ENCODE peak calls at places on chromosomes 4 and X, in nine cellular contexts. T is adrenal gland, Z is GM12878, N is sigmoid colon, K is AG10803, V is dorsolateral prefrontal cortex, S is heart left ventricle, E is uterus, D is lower leg skin. X is an unnamed sample.

GRCh38 chr4:37486134-37486533 is 200.0 kb downstream of the RELL1 start:
- DNase-seq in T (no peak), Z (no peak), N (no peak), K (no peak), V (no peak), S (no peak), E (no peak), D (no peak), X (no peak)

GRCh38 chr4:142043509-142043908 is 407.1 kb downstream of the IL15 start:
- DNase-seq in T (no peak), Z (no peak), N (no peak), K (peak), V (no peak), S (no peak), E (no peak), D (no peak), X (no peak)

GRCh38 chrX:113892401-113892800 is 691.5 kb upstream of the HTR2C start:
- DNase-seq in T (no peak), Z (no peak), N (no peak), K (no peak), V (no peak), S (no peak), E (no peak), D (no peak), X (no peak)

GRCh38 chr4:94420356-94420755 is 31.4 kb upstream of the PDLIM5 start:
- DNase-seq in T (no peak), Z (no peak), N (no peak), K (no peak), V (no peak), S (no peak), E (no peak), D (no peak), X (no peak)

GRCh38 chrX:151722241-151722846 is 6.5 kb downstream of the FATE1 start:
- DNase-seq in T (no peak), Z (no peak), N (peak), K (peak), V (no peak), S (peak), E (no peak), D (no peak), X (no peak)

GRCh38 chr4:91958651-91959050 is 345.1 kb upstream of the GRID2 start:
- DNase-seq in T (no peak), Z (no peak), N (no peak), K (no peak), V (no peak), S (no peak), E (no peak), D (no peak), X (no peak)

GRCh38 chr4:153518001-153518400 is 51.8 kb downstream of the TMEM131L start:
- DNase-seq in T (no peak), Z (no peak), N (no peak), K (no peak), V (no peak), S (no peak), E (no peak), D (no peak), X (peak)

GRCh38 chr4:83219344-83219990 is 65.1 kb downstream of the COQ2 start:
- DNase-seq in T (no peak), Z (peak), N (no peak), K (peak), V (no peak), S (no peak), E (peak), D (peak), X (peak)

GRCh38 chrX:149286940-149287349 is 218.2 kb downstream of the IDS start:
- DNase-seq in T (peak), Z (peak), N (no peak), K (peak), V (peak), S (no peak), E (no peak), D (no peak), X (peak)

GRCh38 chr4:116531026-116531425 is 554.4 kb downstream of the TRAM1L1 start:
- DNase-seq in T (no peak), Z (no peak), N (no peak), K (no peak), V (no peak), S (no peak), E (no peak), D (no peak), X (no peak)

GRCh38 chr4:7124643-7125442 is 57.0 kb upstream of the GRPEL1 start:
- DNase-seq in T (peak), Z (no peak), N (peak), K (peak), V (no peak), S (peak), E (peak), D (no peak), X (no peak)

GRCh38 chr4:145851516-145852201 is 87.0 kb downstream of the ZNF827 start:
- DNase-seq in T (no peak), Z (no peak), N (no peak), K (peak), V (no peak), S (no peak), E (no peak), D (no peak), X (no peak)

GRCh38 chrX:93673869-93674271 is at the start of gene FAM133A:
- DNase-seq in T (no peak), Z (no peak), N (no peak), K (peak), V (no peak), S (no peak), E (no peak), D (no peak), X (no peak)

GRCh38 chr4:128287159-128287870 is at the start of gene PGRMC2:
- DNase-seq in T (peak), Z (no peak), N (peak), K (peak), V (no peak), S (no peak), E (no peak), D (no peak), X (no peak)

GRCh38 chr4:125283702-125284279 is 31.0 kb upstream of the FAT4 start:
- DNase-seq in T (no peak), Z (no peak), N (no peak), K (peak), V (no peak), S (no peak), E (no peak), D (no peak), X (peak)

GRCh38 chrX:37349131-37350033 is at the start of gene PRRG1:
- DNase-seq in T (peak), Z (no peak), N (peak), K (peak), V (peak), S (peak), E (peak), D (peak), X (no peak)

GRCh38 chr4:158861281-158861680 is 92.5 kb downstream of the FNIP2 start:
- DNase-seq in T (no peak), Z (no peak), N (no peak), K (no peak), V (no peak), S (no peak), E (no peak), D (no peak), X (peak)

GRCh38 chr4:183017962-183018361 is 81.1 kb upstream of the WWC2 start:
- DNase-seq in T (no peak), Z (no peak), N (no peak), K (no peak), V (no peak), S (no peak), E (no peak), D (no peak), X (no peak)

GRCh38 chrX:50211510-50211909 is 6.9 kb downstream of the CCNB3 start:
- DNase-seq in T (no peak), Z (no peak), N (no peak), K (peak), V (no peak), S (no peak), E (no peak), D (peak), X (peak)

GRCh38 chrX:10350221-10350620 is 193.4 kb downstream of the CLCN4 start:
- DNase-seq in T (no peak), Z (no peak), N (no peak), K (no peak), V (no peak), S (no peak), E (no peak), D (no peak), X (no peak)

GRCh38 chr4:7481227-7481626 is 46.5 kb upstream of the PSAPL1 start:
- DNase-seq in T (no peak), Z (no peak), N (no peak), K (no peak), V (no peak), S (no peak), E (no peak), D (no peak), X (no peak)

GRCh38 chrX:109826954-109827708 is 94.1 kb upstream of the ACSL4 start:
- DNase-seq in T (peak), Z (no peak), N (no peak), K (peak), V (no peak), S (no peak), E (no peak), D (no peak), X (no peak)

GRCh38 chr4:25970691-25971427 is 56.8 kb downstream of the SMIM20 start:
- DNase-seq in T (no peak), Z (no peak), N (no peak), K (no peak), V (no peak), S (no peak), E (no peak), D (no peak), X (no peak)

GRCh38 chr4:112236040-112236439 is 4.5 kb downstream of the AP1AR start:
- DNase-seq in T (no peak), Z (no peak), N (no peak), K (no peak), V (no peak), S (no peak), E (no peak), D (no peak), X (no peak)

GRCh38 chrX:154486052-154486395 is 391 bp downstream of the UBL4A start:
- DNase-seq in T (peak), Z (no peak), N (peak), K (no peak), V (no peak), S (peak), E (peak), D (no peak), X (peak)

GRCh38 chr4:73831569-73831968 is 4.9 kb upstream of the CXCL6 start:
- DNase-seq in T (no peak), Z (no peak), N (no peak), K (peak), V (no peak), S (no peak), E (no peak), D (no peak), X (no peak)

GRCh38 chr4:76204936-76205335 is 8.7 kb downstream of the SCARB2 start:
- DNase-seq in T (no peak), Z (no peak), N (no peak), K (no peak), V (no peak), S (no peak), E (no peak), D (no peak), X (no peak)

GRCh38 chr4:76210502-76210901 is 3.1 kb downstream of the SCARB2 start:
- DNase-seq in T (no peak), Z (no peak), N (no peak), K (no peak), V (no peak), S (no peak), E (no peak), D (no peak), X (no peak)

GRCh38 chr4:76209876-76210275 is 3.7 kb downstream of the SCARB2 start:
- DNase-seq in T (no peak), Z (no peak), N (no peak), K (no peak), V (no peak), S (no peak), E (no peak), D (no peak), X (no peak)

GRCh38 chr4:76206222-76206942 is 7.2 kb downstream of the SCARB2 start:
- DNase-seq in T (no peak), Z (no peak), N (no peak), K (peak), V (no peak), S (no peak), E (no peak), D (no peak), X (no peak)

GRCh38 chr4:76208005-76208765 is 5.4 kb downstream of the SCARB2 start:
- DNase-seq in T (peak), Z (no peak), N (peak), K (peak), V (peak), S (peak), E (peak), D (peak), X (no peak)
- H3K4me3 ChIP-seq in T (peak), Z (no peak), N (peak), K (peak), V (peak), S (peak), E (peak), D (no peak), X (no peak)

GRCh38 chrX:102341867-102342266 is 94.9 kb downstream of the NXF2 start:
- DNase-seq in T (no peak), Z (no peak), N (no peak), K (no peak), V (no peak), S (no peak), E (no peak), D (no peak), X (no peak)
- TF ChIP-seq CTCF in T (peak), Z (no peak), N (no peak), K (peak), V (peak), S (no peak), E (no peak), D (no peak), X (no peak)

DNA sequence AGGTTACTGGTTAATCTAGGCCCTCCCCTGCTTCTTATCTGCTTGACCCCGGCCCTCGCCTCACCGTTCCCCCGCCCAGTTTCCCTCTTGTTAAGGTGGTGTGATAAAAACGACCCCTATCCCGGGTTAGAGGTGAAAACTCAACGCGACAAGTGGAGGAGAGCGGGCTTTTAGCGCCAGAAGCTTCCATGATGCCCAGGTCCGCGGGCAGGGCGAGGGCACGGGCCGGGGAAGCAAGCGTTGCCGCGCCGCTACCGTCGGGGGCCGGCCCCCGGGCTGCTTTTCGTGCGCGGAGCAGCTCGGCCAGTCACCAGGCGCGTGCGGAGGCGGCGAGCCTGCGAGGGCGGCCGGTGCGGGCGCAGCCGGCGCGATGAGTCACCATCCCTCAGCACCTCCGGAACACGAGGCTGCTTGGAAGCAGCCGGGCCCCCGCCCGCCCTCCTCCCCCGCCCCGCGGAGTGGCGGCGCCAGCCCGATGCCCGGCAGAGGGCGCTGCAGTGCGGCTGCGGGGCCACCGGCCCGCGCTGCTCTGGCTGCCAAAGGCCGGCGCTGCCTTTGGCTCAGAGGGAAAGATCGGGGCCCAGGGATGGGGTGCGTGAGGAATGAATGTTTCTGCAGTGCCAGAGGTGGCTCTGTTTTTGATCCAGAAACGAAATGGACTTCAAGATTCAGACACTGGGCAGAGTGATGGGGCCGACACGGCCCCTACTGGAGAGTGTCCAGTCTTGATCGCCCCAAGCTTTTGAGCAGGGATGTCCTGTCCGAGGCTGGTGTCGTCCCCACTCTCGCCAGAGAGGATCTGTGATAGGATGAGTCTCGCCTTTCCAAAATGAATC is 107.8 kb downstream of the NHSL2 start:
- DNase-seq in T (peak), Z (no peak), N (peak), K (peak), V (peak), S (peak), E (peak), D (peak), X (peak)
- H3K4me3 ChIP-seq in T (no peak), Z (no peak), N (peak), K (peak), V (no peak), S (peak), E (no peak), D (no peak), X (no peak)

DNA sequence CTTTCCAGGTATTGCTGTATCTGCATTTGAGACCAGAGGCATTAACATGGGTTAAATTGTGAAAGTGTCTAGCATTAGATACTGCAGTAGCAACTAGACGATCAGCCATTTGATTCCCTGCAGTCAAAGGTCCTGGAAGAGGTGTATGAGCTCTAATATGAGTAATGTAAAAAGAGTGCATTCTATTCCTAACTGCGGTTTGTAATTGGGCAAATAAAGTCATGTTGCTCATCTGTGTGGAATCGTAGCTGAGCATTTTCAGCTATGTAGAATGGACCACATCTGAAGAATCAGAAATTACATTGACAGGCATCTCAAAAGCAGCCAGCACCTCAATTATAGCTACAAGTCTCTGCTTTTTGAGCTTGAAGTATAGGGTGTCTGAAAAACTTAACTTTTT is 157.6 kb downstream of the ZNF518B start:
- DNase-seq in T (no peak), Z (no peak), N (no peak), K (peak), V (no peak), S (no peak), E (no peak), D (no peak), X (no peak)
- TF ChIP-seq CTCF in T (no peak), Z (no peak), N (no peak), K (no peak), V (no peak), S (no peak), E (no peak), D (no peak), X (no peak)

GRCh38 chr4:121154103-121154515 is 10.0 kb downstream of the TNIP3 start:
- DNase-seq in T (no peak), Z (peak), N (no peak), K (no peak), V (no peak), S (no peak), E (no peak), D (no peak), X (peak)
- H3K4me3 ChIP-seq in T (no peak), Z (no peak), N (no peak), K (no peak), V (no peak), S (no peak), E (no peak), D (no peak), X (no peak)

DNA sequence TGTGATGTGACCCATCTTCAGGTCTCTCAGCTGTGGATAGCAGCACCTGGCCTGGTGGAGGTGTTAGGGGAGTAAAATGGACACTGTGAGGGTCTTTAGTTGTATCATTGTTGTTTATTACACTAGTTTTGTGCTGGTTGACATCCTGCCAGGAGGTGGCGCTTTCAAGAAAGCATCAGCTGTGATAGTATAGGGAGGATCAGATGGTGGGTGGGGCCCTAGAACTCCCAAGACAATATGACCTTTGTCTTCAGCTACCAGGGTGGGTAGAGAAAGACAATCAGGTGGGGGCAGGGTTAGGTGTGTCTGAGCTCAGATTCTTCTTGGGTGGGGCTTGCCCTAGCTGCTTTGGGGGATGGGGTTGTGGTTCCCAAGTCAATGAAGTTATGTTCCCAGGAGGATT is 162.8 kb downstream of the PPP1R2C start:
- DNase-seq in T (no peak), Z (no peak), N (no peak), K (no peak), V (no peak), S (no peak), E (no peak), D (no peak), X (peak)
- TF ChIP-seq CTCF in T (no peak), Z (peak), N (no peak), K (peak), V (no peak), S (no peak), E (no peak), D (no peak), X (peak)

GRCh38 chrX:72236841-72237240 is 2.0 kb downstream of the ERCC6L start:
- DNase-seq in T (no peak), Z (no peak), N (no peak), K (no peak), V (no peak), S (no peak), E (no peak), D (no peak), X (no peak)
- H3K4me3 ChIP-seq in T (no peak), Z (no peak), N (no peak), K (no peak), V (no peak), S (no peak), E (no peak), D (no peak), X (no peak)